ENCODE peak calls at places on chromosomes 6 and 20, in ten cellular contexts. I, W, Q, Y, V, P, X, S, H and K are unnamed samples.

GRCh38 chr20:21490105-21490504 is 23.8 kb downstream of the NKX2-2 start:
- DNase-seq in S (no peak), X (no peak), V (no peak), W (no peak), I (no peak), H (no peak), P (no peak), Q (no peak), Y (no peak), K (no peak)

GRCh38 chr6:36246511-36247268 is 23.2 kb upstream of the PNPLA1 start:
- DNase-seq in H (no peak), I (no peak), Y (no peak), X (no peak), Q (no peak), P (no peak), W (no peak), S (no peak), V (no peak), K (no peak)

GRCh38 chr6:31758281-31758680 is 4.2 kb upstream of the SAPCD1 start:
- DNase-seq in I (no peak), H (no peak), Y (no peak), X (no peak), P (no peak), Q (no peak), S (no peak), W (no peak), V (no peak), K (no peak)

GRCh38 chr20:33110147-33110825 is 30.8 kb downstream of the BPIFB4 start:
- DNase-seq in P (no peak), S (no peak), W (no peak), H (no peak), V (no peak), I (no peak), X (no peak), Q (no peak), Y (no peak), K (no peak)

GRCh38 chr20:2459981-2460751 is 10.4 kb downstream of the SNRPB start:
- DNase-seq in H (no peak), V (no peak), P (no peak), W (no peak), Q (no peak), S (no peak), X (no peak), I (no peak), Y (no peak), K (no peak)

GRCh38 chr6:143902827-143903226 is 38.6 kb downstream of the ZC2HC1B start:
- DNase-seq in I (no peak), P (no peak), H (no peak), W (no peak), V (no peak), Y (no peak), X (no peak), S (no peak), Q (no peak), K (no peak)

GRCh38 chr6:46352541-46353267 is 138.5 kb downstream of the RCAN2 start:
- DNase-seq in Q (no peak), S (peak; percentile 26), Y (no peak), H (no peak), X (no peak), I (no peak), P (peak; percentile 13), W (no peak), V (no peak), K (no peak)

GRCh38 chr6:155974967-155975366 is 519.3 kb upstream of the NOX3 start:
- DNase-seq in X (no peak), S (peak; percentile 57), V (no peak), P (no peak), H (no peak), Q (no peak), Y (no peak), I (no peak), W (peak; percentile 41), K (no peak)

GRCh38 chr6:37569999-37570776 is 70.5 kb upstream of the CCDC167 start:
- DNase-seq in H (no peak), Q (no peak), W (no peak), X (no peak), P (no peak), I (no peak), Y (no peak), S (no peak), V (no peak), K (no peak)

GRCh38 chr20:62860391-62860923 is 1.2 kb downstream of the TCFL5 start:
- DNase-seq in W (no peak), X (no peak), I (no peak), S (no peak), H (no peak), P (no peak), Q (no peak), Y (no peak), V (no peak), K (peak; percentile 24)

DNA sequence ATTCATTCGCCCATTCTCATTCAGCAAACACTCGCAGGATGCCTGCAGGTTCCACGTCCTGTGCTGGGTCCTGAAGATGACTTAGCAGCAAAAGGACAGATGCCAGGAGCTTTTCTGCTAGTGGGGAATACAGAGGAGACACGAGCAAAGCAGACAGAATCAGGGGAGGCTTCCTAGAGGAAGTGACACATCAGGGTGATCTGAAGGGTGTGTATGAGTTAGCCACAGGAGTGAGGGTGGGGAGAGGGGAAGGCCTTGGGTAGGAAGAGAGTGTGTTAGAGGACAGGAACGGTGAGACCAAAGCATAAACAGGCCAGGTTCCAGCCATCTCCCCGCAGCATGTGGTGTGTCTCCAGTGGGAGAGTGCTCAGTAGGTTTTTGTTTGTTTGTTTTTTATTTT is 73.4 kb upstream of the GTSF1L start:
- DNase-seq in H (no peak), Y (no peak), V (no peak), Q (no peak), P (no peak), X (no peak), W (no peak), I (no peak), S (no peak), K (no peak)
- H3K27ac ChIP-seq in H (no peak overlapping the region), Y (no peak overlapping the region), V (no peak overlapping the region), Q (no peak overlapping the region), P (no peak overlapping the region), X (no peak overlapping the region), W (no peak overlapping the region), I (no peak overlapping the region), S (no peak overlapping the region), K (no peak overlapping the region)

GRCh38 chr20:39049684-39050554 is 87.8 kb downstream of the DHX35 start:
- DNase-seq in V (peak; percentile 21), Y (peak; percentile 89), P (peak; percentile 79), X (no peak), W (peak; percentile 84), H (peak; percentile 83), S (peak; percentile 54), I (peak; percentile 48), Q (peak; percentile 67), K (peak; percentile 75)
- TF ChIP-seq POLR2A in V (peak; percentile 77), Y (no peak), P (no peak), X (no peak), W (no peak), H (no peak), S (no peak), I (peak; percentile 80), Q (no peak), K (peak; percentile 28)

GRCh38 chr6:117906454-117906904 is 585 bp upstream of the SLC35F1 start:
- DNase-seq in S (no peak), P (no peak), Y (no peak), W (no peak), Q (no peak), H (no peak), X (no peak), V (peak; percentile 8), I (no peak), K (no peak)

GRCh38 chr6:117907600-117908245 is 659 bp downstream of the SLC35F1 start:
- DNase-seq in P (peak; percentile 48), V (no peak), Q (no peak), I (no peak), S (no peak), X (no peak), Y (peak; percentile 54), W (no peak), H (peak; percentile 21), K (peak; percentile 33)

GRCh38 chr6:117909638-117910037 is 2.6 kb downstream of the SLC35F1 start:
- DNase-seq in I (no peak), P (no peak), Q (no peak), Y (no peak), X (no peak), H (no peak), W (no peak), S (no peak), V (no peak), K (no peak)

GRCh38 chr6:117908246-117909107 is 1.4 kb downstream of the SLC35F1 start:
- DNase-seq in Q (no peak), V (no peak), I (no peak), W (no peak), P (peak; percentile 34), Y (no peak), X (no peak), H (peak; percentile 17), S (no peak), K (peak; percentile 33)

GRCh38 chr6:117906905-117907599 is at the start of gene SLC35F1:
- DNase-seq in Q (peak; percentile 33), W (no peak), I (peak; percentile 17), V (no peak), X (no peak), S (no peak), Y (peak; percentile 63), P (peak; percentile 74), H (peak; percentile 75), K (peak; percentile 58)
- H3K4me3 ChIP-seq in Q (peak within 1 kb of the TSS; percentile 58), W (peak within 1 kb of the TSS; percentile 34), I (peak within 1 kb of the TSS; percentile 58), V (peak within 1 kb of the TSS; percentile 50), X (peak within 1 kb of the TSS; percentile 74), S (peak within 1 kb of the TSS; percentile 52), Y (peak within 1 kb of the TSS; percentile 63), P (peak within 1 kb of the TSS; percentile 15), H (peak within 1 kb of the TSS; percentile 60), K (peak within 1 kb of the TSS; percentile 53)

GRCh38 chr6:53429401-53429800 is 80.7 kb upstream of the ELOVL5 start:
- DNase-seq in W (no peak), Q (no peak), V (no peak), Y (no peak), I (no peak), X (no peak), H (no peak), P (no peak), S (no peak), K (no peak)

GRCh38 chr6:53433617-53434285 is 85.0 kb upstream of the ELOVL5 start:
- DNase-seq in S (no peak), I (no peak), V (no peak), Q (peak; percentile 19), P (no peak), H (no peak), Y (no peak), X (no peak), W (no peak), K (no peak)

GRCh38 chr6:53431704-53432103 is 83.0 kb upstream of the ELOVL5 start:
- DNase-seq in Q (no peak), V (no peak), X (no peak), S (no peak), I (no peak), Y (no peak), H (no peak), W (no peak), P (no peak), K (no peak)

GRCh38 chr6:53428886-53429285 is 80.1 kb upstream of the ELOVL5 start:
- DNase-seq in S (no peak), W (no peak), X (no peak), I (no peak), V (no peak), Y (no peak), H (no peak), P (no peak), Q (no peak), K (no peak)

GRCh38 chr6:53432318-53433161 is 83.8 kb upstream of the ELOVL5 start:
- DNase-seq in Y (no peak), W (no peak), V (no peak), I (no peak), S (no peak), P (no peak), H (no peak), X (no peak), Q (no peak), K (no peak)
- H3K27ac ChIP-seq in Y (no peak overlapping the region), W (no peak overlapping the region), V (no peak overlapping the region), I (no peak overlapping the region), S (no peak overlapping the region), P (no peak overlapping the region), H (no peak overlapping the region), X (peak overlapping the region; percentile 68), Q (peak overlapping the region; percentile 74), K (no peak overlapping the region)